ENCODE peak calls at places on chromosomes 6 and 20, in seven cellular contexts. T, K, P, U, F, G and A are unnamed samples.

GRCh38 chr6:12009904-12010634 is 2.0 kb upstream of the HIVEP1 start:
- DNase-seq in K (no peak), T (no peak), F (no peak), G (no peak), U (no peak), P (no peak), A (no peak)

GRCh38 chr6:90263653-90264052 is 33.0 kb downstream of the BACH2 start:
- DNase-seq in T (no peak), G (no peak), P (no peak), K (no peak), F (no peak), U (no peak), A (no peak)

GRCh38 chr20:6142348-6142993 is 19.6 kb upstream of the FERMT1 start:
- DNase-seq in F (no peak), K (peak; percentile 20), P (no peak), T (peak; percentile 60), U (peak; percentile 43), G (no peak), A (peak; percentile 79)

GRCh38 chr6:16747232-16748027 is 13.8 kb downstream of the ATXN1 start:
- DNase-seq in P (no peak), K (no peak), T (no peak), U (no peak), G (no peak), F (no peak), A (no peak)

GRCh38 chr6:153092082-153093013 is 38.7 kb downstream of the RGS17 start:
- DNase-seq in G (no peak), U (no peak), P (no peak), T (no peak), K (no peak), F (no peak), A (no peak)

GRCh38 chr6:10084276-10084993 is 330.4 kb downstream of the TFAP2A start:
- DNase-seq in P (no peak), F (no peak), G (no peak), U (no peak), T (no peak), K (no peak), A (no peak)

GRCh38 chr6:38264605-38265004 is 375.1 kb downstream of the BTBD9 start:
- DNase-seq in T (no peak), U (no peak), K (no peak), F (no peak), G (no peak), P (no peak), A (no peak)

GRCh38 chr6:37210313-37210898 is 40.5 kb downstream of the PIM1 start:
- DNase-seq in K (peak; percentile 72), P (no peak), T (peak; percentile 84), G (no peak), F (peak; percentile 66), U (peak; percentile 89), A (no peak)

GRCh38 chr6:168305863-168306262 is 13.7 kb downstream of the DACT2 start:
- DNase-seq in F (no peak), G (no peak), T (no peak), U (no peak), K (no peak), P (no peak), A (no peak)

GRCh38 chr20:46078954-46079353 is 10.8 kb downstream of the NCOA5 start:
- DNase-seq in F (no peak), K (no peak), T (no peak), U (no peak), G (no peak), P (no peak), A (no peak)

GRCh38 chr6:39114395-39114706 is 635 bp downstream of the SAYSD1 start:
- DNase-seq in F (no peak), P (no peak), G (no peak), T (no peak), U (no peak), K (no peak), A (no peak)

GRCh38 chr6:168136622-168137021 is 57.6 kb upstream of the FRMD1 start:
- DNase-seq in U (no peak), T (no peak), K (no peak), F (no peak), P (no peak), G (no peak), A (no peak)

GRCh38 chr20:6626805-6627204 is 140.7 kb upstream of the BMP2 start:
- DNase-seq in K (no peak), P (no peak), T (no peak), G (no peak), F (no peak), U (no peak), A (no peak)

GRCh38 chr20:47727170-47727880 is 58.0 kb downstream of the SULF2 start:
- DNase-seq in F (peak; percentile 31), K (no peak), U (no peak), T (no peak), G (peak; percentile 75), P (peak; percentile 94), A (no peak)

GRCh38 chr20:9978395-9979004 is 56.3 kb upstream of the ANKEF1 start:
- DNase-seq in K (peak; percentile 22), U (peak; percentile 62), T (peak; percentile 53), P (no peak), F (peak; percentile 14), G (no peak), A (peak; percentile 64)

GRCh38 chr6:116895935-116896334 is 18.9 kb downstream of the RFX6 start:
- DNase-seq in T (no peak), K (no peak), P (no peak), F (no peak), U (no peak), G (no peak), A (no peak)
- TF ChIP-seq POLR2A in T (no peak), K (no peak), P (no peak), F (no peak), U (no peak), G (no peak), A (no peak)

DNA sequence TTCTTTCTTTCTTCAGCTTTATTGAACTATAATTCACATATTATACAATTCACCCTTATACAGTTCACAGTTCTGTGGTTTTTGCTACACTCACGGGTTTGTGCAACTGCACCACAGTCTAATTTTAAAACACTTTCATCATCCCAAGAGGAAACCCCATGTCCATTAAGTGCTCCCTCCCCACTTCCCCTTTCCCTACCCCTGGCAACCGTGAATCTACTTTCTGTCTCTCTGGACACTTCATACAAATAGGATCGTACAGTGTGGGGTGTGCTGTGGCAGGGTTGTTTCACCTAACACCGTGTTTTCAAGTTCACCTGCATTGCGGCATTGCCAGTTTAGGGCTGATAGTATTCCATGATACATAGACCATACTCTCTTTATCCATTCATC is 118.8 kb downstream of the PHACTR3 start:
- DNase-seq in T (no peak), G (no peak), U (no peak), K (no peak), P (no peak), F (no peak), A (no peak)
- H3K9me3 ChIP-seq in T (no peaks in the 10 kb centered on the region), G (no peaks in the 10 kb centered on the region), U (no peaks in the 10 kb centered on the region), K (no peaks in the 10 kb centered on the region), P (no peaks in the 10 kb centered on the region), F (no peaks in the 10 kb centered on the region), A (no peaks in the 10 kb centered on the region)

DNA sequence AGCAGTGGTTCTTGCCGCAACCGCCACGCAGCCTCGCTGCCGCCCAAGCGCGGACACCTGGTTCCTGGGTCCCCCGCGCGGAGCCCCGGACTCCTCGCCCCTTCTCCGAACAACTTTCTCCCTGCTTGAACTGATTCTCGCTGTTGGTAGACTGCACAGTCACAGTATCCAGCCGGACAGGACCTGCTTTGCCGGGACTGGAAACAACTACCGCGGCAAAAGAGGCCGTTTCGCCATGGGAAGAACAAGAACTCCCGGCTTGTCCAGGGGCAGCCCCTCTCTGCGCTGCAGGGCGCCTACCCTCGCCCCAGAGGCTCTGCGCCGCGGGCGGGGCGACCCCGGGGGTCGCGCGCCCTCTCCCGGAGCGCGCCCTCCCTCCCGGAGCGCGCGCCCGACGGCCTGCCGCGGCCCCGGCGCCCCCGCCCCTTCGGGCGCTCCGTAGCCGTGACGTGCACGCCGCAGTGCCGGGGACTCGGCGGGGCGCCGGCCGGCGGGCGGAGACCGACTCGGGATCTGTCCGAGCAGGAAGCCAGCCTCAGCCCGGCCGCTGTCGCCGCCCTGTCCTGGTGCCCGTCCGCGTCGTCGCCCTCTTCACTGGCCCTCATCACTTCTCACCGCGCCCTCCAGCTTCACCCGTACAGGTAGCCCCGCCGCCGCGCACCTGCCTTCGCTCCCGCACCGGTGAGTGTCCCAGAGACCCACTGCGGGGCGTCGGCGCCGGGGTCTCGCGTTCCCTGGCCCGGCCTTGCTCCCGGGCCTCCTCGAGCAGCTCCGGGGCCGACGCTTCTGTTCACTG is at the start of gene MYO6:
- DNase-seq in P (peak; percentile 90), G (peak; percentile 88), T (peak; percentile 81), U (peak; percentile 66), K (peak; percentile 58), F (peak; percentile 52), A (peak; percentile 85)
- TF ChIP-seq POLR2A in P (no peak), G (no peak), T (peak; percentile 92), U (peak; percentile 43), K (peak; percentile 66), F (peak; percentile 81), A (peak; percentile 96)

DNA sequence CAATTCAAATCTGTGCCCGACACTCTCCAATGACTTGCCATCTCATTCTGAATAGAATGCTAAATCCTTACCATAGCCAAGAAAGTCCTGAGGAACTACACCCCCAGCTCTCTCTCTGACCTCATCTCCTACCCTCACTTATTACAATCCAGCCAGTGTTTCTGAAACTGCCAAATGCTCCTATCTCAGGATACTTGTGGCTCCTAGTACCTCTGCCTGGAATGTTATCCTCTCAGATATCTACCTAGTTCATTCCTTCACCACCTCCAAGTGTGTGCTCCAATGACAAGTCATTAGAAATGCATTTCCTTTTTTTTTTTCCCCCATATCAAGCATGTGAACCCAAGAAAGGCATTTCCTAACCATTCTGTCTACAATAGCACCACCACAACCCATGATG is 24.4 kb downstream of the ZNF184 start:
- DNase-seq in P (no peak), U (no peak), G (no peak), F (no peak), K (no peak), T (no peak), A (no peak)
- H3K9me3 ChIP-seq in P (peaks cover 39% of the 10 kb centered on the region), U (no peaks in the 10 kb centered on the region), G (peaks cover 69% of the 10 kb centered on the region), F (peaks cover 40% of the 10 kb centered on the region), K (peaks cover 40% of the 10 kb centered on the region), T (peaks cover 44% of the 10 kb centered on the region), A (peaks cover 29% of the 10 kb centered on the region)

GRCh38 chr6:105402981-105403935 is at the start of gene PREP:
- DNase-seq in U (peak; percentile 77), F (peak; percentile 80), P (peak; percentile 98), K (peak; percentile 82), G (peak; percentile 93), T (peak; percentile 85), A (peak; percentile 93)
- TF ChIP-seq POLR2A in U (no peak), F (peak; percentile 82), P (no peak), K (peak; percentile 66), G (no peak), T (peak; percentile 67), A (peak; percentile 10)

DNA sequence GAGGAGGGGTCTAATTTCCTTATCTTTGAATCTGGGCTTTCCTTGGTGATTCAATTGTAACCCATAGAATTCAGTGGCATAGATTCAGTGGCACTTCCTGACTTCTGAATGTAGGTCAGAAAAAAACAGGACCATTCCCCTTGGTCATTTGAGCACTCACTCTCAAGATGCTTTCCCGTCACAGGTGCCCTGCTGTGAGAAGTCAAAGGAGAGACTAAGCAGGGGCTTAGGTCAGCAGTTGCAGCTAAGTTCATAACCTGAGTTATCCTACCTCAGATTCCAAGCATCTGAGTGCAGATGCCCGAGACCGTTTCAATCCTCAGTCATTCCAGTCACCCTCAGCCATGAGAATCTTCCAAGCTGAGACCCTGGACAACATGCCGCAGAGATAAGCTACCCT is 506.6 kb downstream of the FRK start:
- DNase-seq in K (no peak), U (no peak), T (no peak), P (no peak), F (no peak), G (no peak), A (no peak)
- H3K9me3 ChIP-seq in K (no peaks in the 10 kb centered on the region), U (no peaks in the 10 kb centered on the region), T (no peaks in the 10 kb centered on the region), P (no peaks in the 10 kb centered on the region), F (no peaks in the 10 kb centered on the region), G (no peaks in the 10 kb centered on the region), A (no peaks in the 10 kb centered on the region)